ENCODE peak calls at places on chromosomes 12 and 14, in six cellular contexts. Z is stimulated activated CD8-positive, alpha-beta memory T cell treated with anti-CD3 and anti-CD28 coated beads, Interleukin-4, amount 100 ng/mL, for 24 hours; A is prostate gland; Q is thoracic aorta; J is Daoy; Y is iris pigment epithelial cell. F is an unnamed sample.

GRCh38 chr12:94245984-94246383 is 97.6 kb downstream of the PLXNC1 start:
- DNase-seq in J (peak), Y (no peak), Z (no peak), A (no peak), Q (no peak), F (no peak)

GRCh38 chr14:104985675-104986486 is at the start of gene CLBA1:
- DNase-seq in Y (peak), J (peak), Z (peak), A (peak), Q (peak), F (peak)

GRCh38 chr12:9782547-9783382 is 22.1 kb upstream of the CD69 start:
- DNase-seq in A (no peak), Z (no peak), J (no peak), Y (no peak), Q (no peak), F (no peak)

GRCh38 chr12:89827592-89827991 is 119.0 kb upstream of the ATP2B1 start:
- DNase-seq in A (no peak), Y (no peak), Z (no peak), Q (no peak), J (peak), F (no peak)

GRCh38 chr12:126742326-126742725 is 1524.6 kb upstream of the TMEM132C start:
- DNase-seq in J (no peak), A (no peak), Q (no peak), Z (no peak), Y (no peak), F (no peak)

GRCh38 chr14:103629503-103630121 is 601 bp downstream of the KLC1 start:
- DNase-seq in Z (peak), J (peak), Q (no peak), A (peak), Y (no peak), F (peak)

GRCh38 chr12:11717533-11717961 is 68.1 kb downstream of the ETV6 start:
- DNase-seq in Y (peak), A (no peak), Z (no peak), Q (no peak), J (no peak), F (peak)

GRCh38 chr14:80762829-80763228 is 178.7 kb downstream of the CEP128 start:
- DNase-seq in Z (no peak), J (no peak), Y (no peak), Q (no peak), A (no peak), F (no peak)

GRCh38 chr12:115312901-115313300 is 628.9 kb upstream of the TBX3 start:
- DNase-seq in J (no peak), A (no peak), Z (no peak), Y (no peak), Q (no peak), F (no peak)

GRCh38 chr14:85531141-85531593 is 1.2 kb downstream of the FLRT2 start:
- DNase-seq in Z (no peak), J (peak), Q (no peak), A (peak), Y (peak), F (peak)

GRCh38 chr12:131085125-131085815 is 131.6 kb downstream of the ADGRD1 start:
- DNase-seq in A (no peak), Z (no peak), J (peak), Y (no peak), Q (no peak), F (no peak)

GRCh38 chr12:88132387-88132786 is 9.5 kb downstream of the CEP290 start:
- DNase-seq in A (no peak), Z (no peak), Y (peak), Q (no peak), J (no peak), F (no peak)

GRCh38 chr14:104107611-104108569 is 22.4 kb downstream of the ASPG start:
- DNase-seq in J (peak), Q (no peak), Y (no peak), Z (no peak), A (no peak), F (peak)

GRCh38 chr12:109653896-109654295 is 59.7 kb upstream of the FAM222A start:
- DNase-seq in A (no peak), Y (no peak), Z (no peak), Q (no peak), J (no peak), F (no peak)

GRCh38 chr12:113196582-113196981 is 11.1 kb downstream of the RITA1 start:
- DNase-seq in A (no peak), Y (no peak), Q (no peak), Z (no peak), J (no peak), F (no peak)

GRCh38 chr12:3114671-3115070 is 37.5 kb downstream of the TSPAN9 start:
- DNase-seq in Y (no peak), Q (no peak), J (no peak), A (no peak), Z (no peak), F (no peak)

GRCh38 chr14:35355981-35356839 is 48.3 kb downstream of the NFKBIA start:
- DNase-seq in Z (no peak), A (no peak), J (peak), Q (no peak), Y (peak), F (no peak)

GRCh38 chr14:73814158-73814557 is 37.5 kb upstream of the PTGR2 start:
- DNase-seq in J (no peak), A (no peak), Z (no peak), Y (no peak), Q (no peak), F (no peak)

GRCh38 chr14:69715725-69716482 is 51.0 kb upstream of the SRSF5 start:
- DNase-seq in J (peak), Q (peak), A (peak), Y (peak), Z (no peak), F (peak)

GRCh38 chr12:116529048-116529447 is 30.1 kb upstream of the MAP1LC3B2 start:
- DNase-seq in Q (no peak), Z (no peak), J (peak), Y (peak), A (no peak), F (no peak)

GRCh38 chr12:23083267-23083666 is 458.3 kb downstream of the ETNK1 start:
- DNase-seq in A (no peak), Y (peak), J (peak), Z (no peak), Q (no peak), F (peak)

GRCh38 chr12:53645191-53645590 is 19.0 kb upstream of the ATF7 start:
- DNase-seq in Y (no peak), J (no peak), Z (no peak), Q (no peak), A (no peak), F (no peak)

GRCh38 chr12:123886931-123887582 is 85.6 kb downstream of the CCDC92 start:
- DNase-seq in Q (no peak), Y (no peak), Z (no peak), J (no peak), A (no peak), F (no peak)

GRCh38 chr12:96720363-96720705 is 186.7 kb upstream of the NEDD1 start:
- DNase-seq in J (peak), Q (no peak), Y (no peak), Z (no peak), A (peak), F (peak)

GRCh38 chr12:114012744-114013431 is 46.8 kb upstream of the RBM19 start:
- DNase-seq in Z (no peak), A (no peak), Y (no peak), J (no peak), Q (no peak), F (no peak)

GRCh38 chr12:88958153-88958552 is 377.9 kb upstream of the KITLG start:
- DNase-seq in Z (no peak), Y (no peak), J (no peak), Q (no peak), A (no peak), F (no peak)

GRCh38 chr12:128661216-128661550 is 162.6 kb downstream of the SLC15A4 start:
- DNase-seq in A (no peak), Q (no peak), J (no peak), Y (no peak), Z (no peak), F (no peak)

GRCh38 chr14:61860294-61860918 is 98.2 kb downstream of the SNAPC1 start:
- DNase-seq in A (no peak), J (peak), Y (peak), Q (no peak), Z (peak), F (peak)

GRCh38 chr12:59185291-59185690 is 265.0 kb upstream of the LRIG3 start:
- DNase-seq in Y (no peak), Z (no peak), A (no peak), Q (no peak), J (no peak), F (no peak)

F was measured in MCF 10A.